ENCODE peak calls at places on chromosome 1, in ten cellular contexts. Q is mucosa of descending colon; F is thoracic aorta; H is Panc1; D is body of pancreas; C is activated T-cell treated with anti-CD3 and anti-CD28 coated beads, Interleukin-2, amount 50 U/mL, for 4 hours; Y is foreskin keratinocyte; K is left ventricle myocardium superior; L is stimulated activated effector memory CD8-positive, alpha-beta T cell treated with anti-CD3 and anti-CD28 coated beads, Interleukin-12 subunit alpha, Interleukin-12 subunit beta, amount 100 ng/mL, for 72 hours; J is left lung. P is an unnamed sample.

GRCh38 chr1:203322480-203323179 is 17.3 kb downstream of the BTG2 start:
- ATAC-seq in F (no peak), D (peak), L (no peak), C (no peak), H (no peak), K (peak), Y (no peak), J (no peak), Q (no peak), P (no peak)

GRCh38 chr1:228830185-228830953 is 95.1 kb downstream of the RHOU start:
- ATAC-seq in D (peak), C (no peak), Q (peak), H (peak), Y (no peak), L (no peak), J (peak), K (peak), F (no peak), P (peak)

GRCh38 chr1:218459878-218460277 is 114.7 kb downstream of the TGFB2 start:
- ATAC-seq in C (no peak), J (peak), F (peak), Y (peak), L (no peak), H (peak), K (peak), Q (peak), D (peak), P (peak)

GRCh38 chr1:151347523-151348246 is 633 bp upstream of the RFX5 start:
- ATAC-seq in K (no peak), C (peak), L (peak), Q (no peak), F (no peak), H (no peak), D (no peak), J (no peak), Y (peak), P (no peak)

GRCh38 chr1:15222653-15223303 is 24.2 kb upstream of the FHAD1 start:
- ATAC-seq in F (no peak), D (no peak), C (no peak), H (no peak), K (no peak), Y (no peak), J (no peak), Q (no peak), L (no peak), P (no peak)

GRCh38 chr1:168410464-168410863 is 129.8 kb downstream of the TBX19 start:
- ATAC-seq in K (no peak), Q (peak), J (no peak), Y (no peak), L (peak), H (no peak), C (no peak), D (no peak), F (no peak), P (no peak)

GRCh38 chr1:66217021-66217420 is 316.9 kb upstream of the SGIP1 start:
- ATAC-seq in J (peak), Y (peak), K (no peak), L (no peak), H (no peak), C (no peak), F (no peak), D (no peak), Q (no peak), P (no peak)

GRCh38 chr1:46333300-46334029 is 7.1 kb upstream of the NSUN4 start:
- ATAC-seq in C (no peak), H (peak), Y (peak), L (no peak), K (no peak), D (no peak), F (no peak), Q (peak), J (peak), P (peak)

GRCh38 chr1:119004129-119004527 is 16.0 kb upstream of the TBX15 start:
- ATAC-seq in H (no peak), L (no peak), F (no peak), J (no peak), Q (no peak), D (no peak), K (no peak), Y (no peak), C (no peak), P (no peak)

GRCh38 chr1:207938016-207938415 is 27.1 kb upstream of the CD34 start:
- ATAC-seq in Y (no peak), L (no peak), C (no peak), J (peak), F (peak), H (peak), Q (peak), K (peak), D (peak), P (no peak)

GRCh38 chr1:17220287-17220686 is 15.4 kb downstream of the PADI1 start:
- ATAC-seq in F (no peak), C (no peak), Q (no peak), Y (no peak), K (no peak), J (no peak), L (no peak), H (no peak), D (no peak), P (no peak)

GRCh38 chr1:1758692-1759455 is 19.4 kb downstream of the NADK start:
- ATAC-seq in K (peak), D (peak), Y (peak), C (no peak), H (peak), F (no peak), J (peak), Q (peak), L (no peak), P (no peak)

GRCh38 chr1:230464618-230465017 is 38.5 kb upstream of the PGBD5 start:
- ATAC-seq in L (no peak), F (no peak), Y (no peak), D (no peak), J (no peak), K (peak), H (no peak), C (no peak), Q (no peak), P (no peak)

GRCh38 chr1:81920245-81920740 is 119.6 kb downstream of the ADGRL2 start:
- ATAC-seq in K (peak), J (peak), H (no peak), C (no peak), Y (peak), F (no peak), D (peak), L (no peak), Q (no peak), P (no peak)

GRCh38 chr1:147167361-147167760 is 4.9 kb downstream of the PRKAB2 start:
- ATAC-seq in J (peak), D (no peak), Y (peak), H (peak), K (no peak), L (peak), F (peak), Q (peak), C (no peak), P (no peak)

P was measured in stimulated activated memory B cell treated with anti-CD40 and anti-IgM and Interleukin-4, amounts not matched to agents 10 μg/mL and 1 μg/mL and 100 μg/mL, for 72 hours.